ENCODE peak calls at places on chromosomes 5 and 9, in four cellular contexts. J, C, F and Y are unnamed samples. For H3K4me1, the result is how much of the 10 kb centered on the place peaks cover.

GRCh38 chr5:155886311-155887031 is 440.5 kb upstream of the SGCD start:
- DNase-seq in J (no peak), C (no peak), F (no peak), Y (no peak)

GRCh38 chr9:97726716-97727115 is 29.6 kb upstream of the XPA start:
- DNase-seq in J (no peak), C (no peak), F (no peak), Y (no peak)

GRCh38 chr9:27282269-27282668 is 14.7 kb downstream of the EQTN start:
- DNase-seq in J (no peak), C (no peak), F (no peak), Y (no peak)

GRCh38 chr5:135107101-135107500 is 73.1 kb upstream of the PITX1 start:
- DNase-seq in J (no peak), C (peak), F (no peak), Y (no peak)

GRCh38 chr5:154873791-154874331 is 15.4 kb downstream of the CNOT8 start:
- DNase-seq in J (no peak), C (no peak), F (no peak), Y (no peak)

GRCh38 chr9:127961166-127961490 is 19.7 kb downstream of the EEIG1 start:
- DNase-seq in J (no peak), C (no peak), F (no peak), Y (no peak)

GRCh38 chr5:101370240-101370639 is 467.2 kb upstream of the ST8SIA4 start:
- DNase-seq in J (no peak), C (no peak), F (no peak), Y (no peak)

GRCh38 chr5:57492632-57493031 is 10.0 kb upstream of the ACTBL2 start:
- DNase-seq in J (no peak), C (no peak), F (no peak), Y (no peak)

GRCh38 chr5:175521313-175521833 is 43.0 kb downstream of the SFXN1 start:
- DNase-seq in J (no peak), C (no peak), F (no peak), Y (no peak)

GRCh38 chr5:152113401-152113800 is 188.8 kb upstream of the GLRA1 start:
- DNase-seq in J (no peak), C (no peak), F (no peak), Y (no peak)

GRCh38 chr9:108519417-108519816 is 336.4 kb downstream of the ACTL7B start:
- DNase-seq in J (no peak), C (no peak), F (no peak), Y (no peak)

GRCh38 chr9:83701769-83702168 is 6.0 kb downstream of the UBQLN1 start:
- DNase-seq in J (no peak), C (no peak), F (peak), Y (no peak)
- H3K4me3 ChIP-seq in J (no peak), C (no peak), F (no peak), Y (no peak)

DNA sequence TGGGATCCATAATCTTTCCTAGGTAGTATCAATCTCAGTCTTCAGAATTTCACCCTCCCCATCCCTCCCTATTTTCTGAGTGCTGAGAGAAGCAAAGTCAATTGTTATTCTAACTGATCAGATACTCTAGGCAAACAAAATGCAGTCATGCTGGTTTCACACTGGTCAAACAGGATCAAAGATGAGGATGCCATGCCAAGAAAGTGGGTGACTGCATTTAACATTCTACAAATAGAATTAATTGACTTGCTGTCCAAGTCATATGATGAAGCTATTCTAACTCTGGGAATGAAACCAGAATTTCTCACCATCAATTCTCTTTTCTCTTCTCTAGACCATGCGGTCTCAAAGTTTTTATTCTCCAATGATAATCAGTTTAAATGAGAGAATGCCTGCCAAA is 112.5 kb downstream of the CTNND2 start:
- DNase-seq in J (no peak), C (no peak), F (peak), Y (peak)
- H3K27ac ChIP-seq in J (no peak), C (no peak), F (no peak), Y (no peak)

GRCh38 chr5:112384523-112384922 is 34.6 kb downstream of the EPB41L4A start:
- DNase-seq in J (no peak), C (no peak), F (no peak), Y (no peak)
- H3K4me1 ChIP-seq in J (under half), C (under half), F (under half), Y (under half)

GRCh38 chr5:79507251-79508205 is 6.4 kb downstream of the HOMER1 start:
- DNase-seq in J (no peak), C (no peak), F (no peak), Y (no peak)

GRCh38 chr5:79508794-79509193 is 5.1 kb downstream of the HOMER1 start:
- DNase-seq in J (no peak), C (no peak), F (no peak), Y (no peak)

GRCh38 chr5:79509244-79509880 is 4.6 kb downstream of the HOMER1 start:
- DNase-seq in J (no peak), C (no peak), F (no peak), Y (no peak)

GRCh38 chr5:79510638-79511037 is 3.3 kb downstream of the HOMER1 start:
- DNase-seq in J (no peak), C (no peak), F (no peak), Y (peak)

DNA sequence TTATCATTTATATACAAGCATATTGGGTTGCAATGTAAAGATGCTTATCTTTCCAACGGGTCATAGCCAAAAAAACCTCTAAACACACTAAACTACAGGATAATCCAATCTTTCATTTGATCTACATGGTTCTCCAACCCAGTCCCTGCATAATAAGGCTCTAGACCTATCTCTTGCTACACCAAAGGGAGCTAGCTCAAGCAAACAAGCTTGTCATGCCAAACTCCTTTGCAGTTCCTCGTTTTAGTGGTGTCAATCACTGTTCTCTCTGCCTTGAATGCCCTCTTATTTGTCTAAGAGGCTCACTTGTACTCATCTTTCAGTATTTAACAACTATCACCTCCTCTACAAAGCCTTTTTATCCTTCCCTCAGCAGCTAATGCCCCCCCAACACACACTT is 5.6 kb downstream of the HOMER1 start:
- DNase-seq in J (no peak), C (no peak), F (peak), Y (no peak)
- H3K4me3 ChIP-seq in J (no peak), C (no peak), F (no peak), Y (no peak)

DNA sequence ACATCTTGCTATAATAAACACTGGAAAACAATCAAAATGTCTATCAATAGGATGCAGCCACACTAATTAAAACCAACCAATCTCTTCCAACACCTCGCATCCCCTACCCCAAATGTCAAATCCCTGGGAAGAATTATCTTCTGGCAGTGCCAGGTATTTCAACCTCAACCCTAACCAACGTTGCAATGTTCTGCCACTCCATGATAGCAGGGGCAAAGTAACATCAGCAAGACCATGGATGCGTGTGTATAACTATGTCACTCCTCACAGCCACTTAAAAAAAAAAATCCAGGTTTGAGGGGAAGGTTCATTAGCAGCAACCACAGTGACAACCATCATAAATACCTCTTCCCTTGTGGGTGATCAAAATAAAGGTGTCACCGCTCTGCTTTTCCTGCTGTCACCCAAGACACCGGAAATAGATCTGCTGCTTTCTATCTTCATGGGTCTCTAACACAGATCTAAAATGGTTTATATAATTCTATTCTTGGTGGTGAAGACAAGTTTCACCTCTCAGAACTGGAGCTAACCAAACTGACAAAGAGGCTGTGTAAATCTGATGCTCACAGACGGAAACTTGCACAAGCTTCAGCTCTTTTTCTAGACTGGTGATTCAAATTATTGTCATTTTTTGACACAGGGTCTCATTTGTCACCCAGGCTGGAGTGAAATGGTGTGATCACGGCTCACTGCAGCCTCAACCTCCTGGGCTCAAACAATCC is 9.9 kb downstream of the HSPA9 start:
- DNase-seq in J (no peak), C (no peak), F (no peak), Y (no peak)
- H3K27ac ChIP-seq in J (no peak), C (no peak), F (no peak), Y (no peak)

GRCh38 chr9:136316271-136316751 is 11.0 kb upstream of the GPSM1 start:
- DNase-seq in J (no peak), C (no peak), F (no peak), Y (no peak)

GRCh38 chr9:136317695-136318094 is 9.6 kb upstream of the GPSM1 start:
- DNase-seq in J (no peak), C (no peak), F (no peak), Y (no peak)

GRCh38 chr9:136318769-136319241 is 8.5 kb upstream of the GPSM1 start:
- DNase-seq in J (no peak), C (no peak), F (no peak), Y (no peak)

GRCh38 chr9:136318111-136318768 is 9.1 kb upstream of the GPSM1 start:
- DNase-seq in J (no peak), C (no peak), F (no peak), Y (no peak)

DNA sequence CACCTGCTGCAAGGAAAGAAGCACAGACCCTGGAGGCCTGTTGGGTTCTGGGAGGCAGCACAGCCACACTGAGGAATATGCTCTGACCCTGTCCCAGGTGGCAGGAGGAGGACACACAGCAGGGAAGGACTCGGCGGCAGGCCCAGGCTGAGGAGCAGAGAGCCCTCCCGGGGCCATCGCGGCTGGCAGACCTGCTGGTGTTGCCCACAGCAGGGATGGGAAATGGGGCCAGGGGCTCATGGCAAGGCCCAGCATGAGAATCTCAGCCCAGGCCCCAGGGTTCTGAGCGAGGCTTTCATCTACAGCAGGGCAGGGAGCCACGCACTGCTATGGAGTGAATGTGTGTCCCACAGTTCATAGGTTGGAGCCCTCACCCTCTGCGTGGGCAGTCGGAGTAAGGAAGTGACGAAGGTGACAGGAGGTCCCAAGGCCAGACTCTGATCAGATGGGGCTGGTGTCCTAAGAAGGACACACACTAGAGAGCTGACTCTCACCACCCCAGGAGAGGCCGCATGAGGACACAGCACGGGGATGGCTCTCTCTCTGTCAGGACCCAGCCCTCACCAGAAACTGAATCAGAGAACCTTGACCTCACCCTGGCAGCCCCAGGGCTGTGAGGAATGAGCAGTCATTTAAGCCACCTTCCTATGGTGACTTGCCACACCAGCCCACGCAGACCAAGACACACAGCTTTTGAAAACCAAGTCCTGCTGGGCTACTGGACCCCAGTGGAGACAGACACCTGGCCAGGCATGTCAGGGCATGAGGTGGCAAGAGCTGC is 10.3 kb upstream of the GPSM1 start:
- DNase-seq in J (no peak), C (no peak), F (no peak), Y (no peak)
- H3K4me1 ChIP-seq in J (under half), C (under half), F (under half), Y (under half)

GRCh38 chr9:82513242-82513750 is 524.7 kb downstream of the SPATA31D1 start:
- DNase-seq in J (no peak), C (no peak), F (no peak), Y (no peak)
- H3K4me3 ChIP-seq in J (no peak), C (no peak), F (no peak), Y (no peak)

DNA sequence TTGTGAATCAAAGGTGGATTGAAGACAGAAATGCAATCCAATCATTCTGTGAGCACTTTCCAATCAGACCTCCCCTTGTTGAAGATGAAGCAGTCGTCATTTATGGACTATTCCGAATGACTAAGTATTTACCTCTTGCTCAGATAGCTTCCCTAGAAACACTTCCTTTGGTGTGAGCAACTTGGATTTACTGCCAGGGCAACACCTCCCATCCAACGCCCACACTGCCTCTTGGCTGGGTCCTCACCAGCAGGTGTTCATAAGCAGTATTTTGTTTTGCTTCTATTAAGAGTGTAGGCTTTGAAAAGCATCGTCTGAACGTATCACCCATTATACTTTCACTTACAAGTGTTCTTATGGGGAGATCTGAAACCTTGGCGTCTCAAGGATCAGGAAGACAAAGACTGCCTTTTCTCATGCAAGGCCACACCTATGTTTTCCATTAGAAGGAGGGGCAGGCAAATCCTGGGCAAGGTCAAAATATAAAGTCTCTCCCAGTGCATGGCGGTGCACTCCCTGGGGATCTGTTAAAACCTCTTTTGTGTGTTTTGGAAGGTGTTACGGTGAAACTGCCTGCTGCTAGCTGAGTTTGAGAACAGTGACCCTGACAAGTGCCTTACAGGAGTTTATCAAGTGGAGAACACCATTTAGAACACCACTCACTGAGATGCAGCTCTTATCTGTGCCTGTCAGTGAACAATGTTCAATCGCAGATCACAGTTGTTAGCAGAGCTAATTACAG is 10.6 kb upstream of the MARCHF3 start:
- DNase-seq in J (no peak), C (no peak), F (peak), Y (peak)
- H3K27ac ChIP-seq in J (peak), C (no peak), F (peak), Y (peak)

GRCh38 chr5:148384389-148384756 is 615 bp downstream of the FBXO38 start:
- DNase-seq in J (no peak), C (no peak), F (no peak), Y (no peak)
- H3K4me1 ChIP-seq in J (under half), C (under half), F (under half), Y (under half)

DNA sequence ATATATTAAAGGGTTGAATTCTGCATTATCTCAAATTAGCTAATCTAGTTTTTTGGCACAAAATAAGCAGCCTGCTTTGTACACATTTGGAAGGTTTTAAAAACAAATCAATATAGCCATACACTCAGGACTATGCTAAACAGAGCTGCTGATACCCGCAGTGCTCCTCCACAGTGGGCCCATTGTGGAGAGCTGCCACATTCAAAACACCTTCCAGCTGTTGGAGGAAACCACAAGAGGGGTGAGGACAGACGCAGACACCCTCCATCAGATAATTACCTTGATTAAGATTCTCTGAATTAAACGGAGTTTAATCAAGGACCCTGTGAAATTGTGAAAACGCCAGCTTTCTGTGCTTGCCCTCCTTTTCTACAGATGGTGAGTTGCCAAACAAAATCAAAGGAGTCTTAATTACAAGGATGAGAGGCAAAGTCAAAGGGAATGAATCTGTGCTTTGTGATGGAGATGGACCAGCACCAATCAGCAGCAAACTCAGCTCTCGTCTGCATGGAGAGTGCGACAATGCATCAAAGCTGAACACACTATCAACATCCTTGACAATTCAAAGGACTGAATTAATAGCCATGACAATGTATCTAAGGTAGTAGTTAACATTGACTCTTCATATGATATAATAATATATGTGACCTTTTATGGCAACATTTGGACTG is 596.1 kb downstream of the ELAVL2 start:
- DNase-seq in J (no peak), C (no peak), F (no peak), Y (no peak)
- H3K4me3 ChIP-seq in J (no peak), C (no peak), F (no peak), Y (no peak)